ENCODE peak calls at places on chromosomes 4 and X, in four cellular contexts. H is GM23338, Q is astrocyte, P is mesendoderm. N is an unnamed sample.

GRCh38 chrX:103211012-103211715 is 3.7 kb upstream of the BEX4 start:
- DNase-seq in H (peak; percentile 76), Q (peak; percentile 25), P (peak; percentile 65), N (peak; percentile 57)

GRCh38 chrX:21973321-21974010 is 33.0 kb downstream of the SMS start:
- DNase-seq in H (no peak), P (peak; percentile 21), Q (no peak), N (no peak)

GRCh38 chr4:69531251-69531650 is 35.5 kb upstream of the UGT2B4 start:
- DNase-seq in H (no peak), Q (no peak), P (no peak), N (no peak)

GRCh38 chr4:174611792-174612191 is 89.5 kb upstream of the HPGD start:
- DNase-seq in H (no peak), Q (no peak), P (peak; percentile 13), N (no peak)

GRCh38 chr4:7821245-7822165 is 118.2 kb downstream of the AFAP1 start:
- DNase-seq in P (no peak), Q (no peak), H (no peak), N (no peak)

GRCh38 chrX:41720125-41720780 is 3.7 kb upstream of the GPR82 start:
- DNase-seq in Q (peak; percentile 31), H (no peak), P (no peak), N (peak; percentile 51)

GRCh38 chrX:29530520-29530919 is 684.8 kb upstream of the MAGEB2 start:
- DNase-seq in P (no peak), Q (peak; percentile 38), H (no peak), N (peak; percentile 51)

GRCh38 chrX:78747471-78747870 is at the start of gene LPAR4:
- DNase-seq in Q (peak; percentile 23), P (peak; percentile 74), H (peak; percentile 72), N (peak; percentile 18)

GRCh38 chr4:95877636-95878035 is 37.7 kb downstream of the PDHA2 start:
- DNase-seq in P (no peak), Q (no peak), H (no peak), N (no peak)

GRCh38 chr4:72216539-72217277 is 184.9 kb downstream of the NPFFR2 start:
- DNase-seq in Q (no peak), P (no peak), H (no peak), N (no peak)

GRCh38 chr4:22312113-22312512 is 203.8 kb downstream of the ADGRA3 start:
- DNase-seq in Q (no peak), P (no peak), H (no peak), N (no peak)

GRCh38 chrX:56733459-56734046 is 4.5 kb downstream of the NBDY start:
- DNase-seq in Q (no peak), P (peak; percentile 34), H (peak; percentile 73), N (peak; percentile 13)

GRCh38 chrX:56738670-56739069 is 9.6 kb downstream of the NBDY start:
- DNase-seq in Q (peak; percentile 9), P (no peak), H (no peak), N (no peak)

GRCh38 chrX:56736219-56736618 is 7.2 kb downstream of the NBDY start:
- DNase-seq in P (no peak), Q (no peak), H (no peak), N (no peak)
- H3K4me3 ChIP-seq in P (no peak overlapping the region), Q (no peak overlapping the region), H (no peak overlapping the region), N (no peak overlapping the region)

GRCh38 chrX:154731881-154732280 is 19.0 kb downstream of the GAB3 start:
- DNase-seq in H (no peak), Q (no peak), P (peak; percentile 17), N (no peak)

GRCh38 chrX:154728791-154729190 is 22.1 kb downstream of the GAB3 start:
- DNase-seq in Q (no peak), P (no peak), H (no peak), N (no peak)

GRCh38 chrX:154731203-154731602 is 19.7 kb downstream of the GAB3 start:
- DNase-seq in Q (no peak), H (no peak), P (no peak), N (no peak)

GRCh38 chrX:154729439-154729838 is 21.4 kb downstream of the GAB3 start:
- DNase-seq in P (no peak), H (no peak), Q (no peak), N (no peak)

GRCh38 chrX:154730271-154730883 is 20.5 kb downstream of the GAB3 start:
- DNase-seq in P (no peak), H (no peak), Q (peak; percentile 77), N (peak; percentile 81)
- H3K4me1 ChIP-seq in P (no peaks in the 10 kb centered on the region), H (no peaks in the 10 kb centered on the region), Q (peaks cover 64% of the 10 kb centered on the region), N (peaks cover 32% of the 10 kb centered on the region)

GRCh38 chr4:76197001-76197743 is 16.5 kb downstream of the SCARB2 start:
- DNase-seq in Q (peak; percentile 66), H (no peak), P (no peak), N (peak; percentile 76)
- H3K4me2 ChIP-seq in Q (peak overlapping the region; percentile 79), H (no peak overlapping the region), P (no peak overlapping the region), N (peak overlapping the region; percentile 59)

GRCh38 chr4:177381762-177382310 is 60.4 kb downstream of the AGA start:
- DNase-seq in H (no peak), P (no peak), Q (no peak), N (no peak)
- H3K4me3 ChIP-seq in H (no peak overlapping the region), P (no peak overlapping the region), Q (no peak overlapping the region), N (no peak overlapping the region)